ENCODE peak calls at places on chromosome 2, in ten cellular contexts. U is Peyer's patch, S is lower leg skin, J is coronary artery, N is OCI-LY7, E is HepG2, P is uterus, W is kidney epithelial cell, B is suprapubic skin, Z is thoracic aorta. F is an unnamed sample.

GRCh38 chr2:73028841-73029240 is 42.7 kb downstream of the SFXN5 start:
- DNase-seq in U (no peak), S (no peak), J (no peak), N (no peak), E (no peak), P (no peak), W (no peak), B (no peak), Z (peak; percentile 6), F (no peak)

GRCh38 chr2:9071032-9071431 is 67.5 kb upstream of the MBOAT2 start:
- DNase-seq in U (peak; percentile 56), S (no peak), J (no peak), N (no peak), E (peak; percentile 42), P (no peak), W (peak; percentile 97), B (no peak), Z (no peak), F (no peak)

GRCh38 chr2:208854717-208855116 is 448.1 kb downstream of the PTH2R start:
- DNase-seq in U (no peak), S (no peak), J (no peak), N (no peak), E (no peak), P (no peak), W (no peak), B (no peak), Z (no peak), F (no peak)

GRCh38 chr2:96864343-96865091 is 5.4 kb downstream of the SEMA4C start:
- DNase-seq in U (peak; percentile 42), S (no peak), J (no peak), N (no peak), E (no peak), P (no peak), W (no peak), B (no peak), Z (no peak), F (no peak)

GRCh38 chr2:239939736-239940483 is 85.2 kb downstream of the NDUFA10 start:
- DNase-seq in U (peak; percentile 24), S (peak; percentile 50), J (peak; percentile 41), N (no peak), E (no peak), P (no peak), W (no peak), B (peak; percentile 41), Z (no peak), F (no peak)

GRCh38 chr2:195563857-195564512 is 93.0 kb upstream of the SLC39A10 start:
- DNase-seq in U (no peak), S (no peak), J (no peak), N (no peak), E (no peak), P (no peak), W (no peak), B (no peak), Z (no peak), F (no peak)

GRCh38 chr2:25009954-25010353 is 31.9 kb upstream of the EFR3B start:
- DNase-seq in U (no peak), S (no peak), J (no peak), N (no peak), E (no peak), P (no peak), W (no peak), B (no peak), Z (no peak), F (no peak)

GRCh38 chr2:8575011-8575750 is 106.7 kb upstream of the ID2 start:
- DNase-seq in U (no peak), S (peak; percentile 85), J (peak; percentile 68), N (peak; percentile 84), E (peak; percentile 44), P (peak; percentile 14), W (no peak), B (peak; percentile 65), Z (no peak), F (no peak)

GRCh38 chr2:199366406-199366805 is 91.3 kb downstream of the SATB2 start:
- DNase-seq in U (no peak), S (no peak), J (no peak), N (no peak), E (peak; percentile 41), P (no peak), W (peak; percentile 7), B (no peak), Z (no peak), F (no peak)

GRCh38 chr2:38653715-38654494 is 12.0 kb upstream of the GALM start:
- DNase-seq in U (no peak), S (peak; percentile 28), J (no peak), N (no peak), E (peak; percentile 53), P (no peak), W (no peak), B (no peak), Z (no peak), F (no peak)

GRCh38 chr2:152055366-152056108 is 43.3 kb downstream of the CACNB4 start:
- DNase-seq in U (no peak), S (no peak), J (no peak), N (no peak), E (no peak), P (no peak), W (peak; percentile 50), B (no peak), Z (no peak), F (peak; percentile 72)

DNA sequence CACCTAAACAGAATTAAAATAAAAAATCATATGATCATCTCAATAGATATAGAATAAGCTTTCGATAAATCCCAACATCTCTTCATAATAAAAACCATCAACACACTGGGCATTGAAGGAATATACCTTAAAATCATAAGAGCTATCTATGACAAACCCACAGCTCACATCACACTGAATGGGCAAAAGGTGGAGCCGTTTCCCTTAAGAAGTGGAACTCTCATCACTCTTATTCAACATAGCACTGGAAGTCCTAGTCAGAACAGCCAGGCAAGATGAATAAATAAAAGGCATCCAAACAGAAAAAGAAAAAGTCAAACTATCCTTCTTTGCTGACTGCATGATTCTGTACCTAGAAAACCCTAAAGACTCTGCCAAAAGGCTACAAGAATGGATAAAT is 510.3 kb downstream of the ZNF804A start:
- DNase-seq in U (no peak), S (no peak), J (no peak), N (no peak), E (no peak), P (no peak), W (no peak), B (no peak), Z (no peak), F (no peak)
- TF ChIP-seq CTCF in U (no peak), S (no peak), J (no peak), N (no peak), E (no peak), P (no peak), W (no peak), B (no peak), Z (no peak), F (no peak)

DNA sequence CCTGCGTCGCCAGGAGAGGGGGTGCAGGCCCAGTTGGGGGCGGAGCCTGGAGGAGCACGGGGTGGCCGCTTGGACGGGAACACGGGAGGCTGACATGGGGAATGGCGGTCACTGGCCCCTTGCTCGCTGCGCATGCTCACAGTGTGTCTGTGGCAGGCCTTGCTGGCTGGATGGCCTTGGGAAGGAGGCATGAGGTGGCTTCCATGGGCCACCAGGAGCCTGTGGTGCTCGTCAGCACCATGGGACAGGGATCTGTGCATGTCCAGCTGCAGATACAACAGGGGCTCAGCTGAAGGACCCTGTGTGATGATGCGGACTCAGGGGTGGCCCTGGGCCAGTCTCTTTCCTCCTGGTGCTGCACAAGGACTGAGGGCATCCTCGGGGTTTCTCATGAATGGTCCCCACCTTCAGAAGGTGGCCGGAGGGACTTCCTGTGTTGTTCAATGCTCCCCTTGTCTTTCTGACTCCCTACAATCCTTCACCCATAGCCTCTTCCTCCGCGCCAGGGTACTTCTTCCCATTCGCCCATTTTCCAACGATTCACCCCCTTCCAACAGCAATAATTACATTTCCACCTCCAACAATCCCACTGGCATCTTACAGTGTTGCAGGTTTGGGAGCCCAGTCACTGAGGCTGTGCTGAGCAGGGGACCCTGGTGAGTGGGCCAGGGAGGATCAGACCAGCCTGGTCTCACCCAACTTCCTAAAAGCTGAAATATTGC is 3.4 kb upstream of the SP140L start:
- DNase-seq in U (no peak), S (peak; percentile 68), J (no peak), N (no peak), E (peak; percentile 64), P (no peak), W (no peak), B (no peak), Z (no peak), F (no peak)
- H3K4me3 ChIP-seq in U (no peak overlapping the region), S (no peak overlapping the region), J (no peak overlapping the region), N (no peak overlapping the region), E (peak overlapping the region; percentile 64), P (no peak overlapping the region), W (no peak overlapping the region), B (no peak overlapping the region), Z (no peak overlapping the region), F (no peak overlapping the region)

GRCh38 chr2:206230060-206230890 is 44.2 kb upstream of the ZDBF2 start:
- DNase-seq in U (no peak), S (no peak), J (no peak), N (no peak), E (no peak), P (no peak), W (no peak), B (no peak), Z (no peak), F (peak; percentile 65)
- TF ChIP-seq CTCF in U (no peak), S (no peak), J (no peak), N (no peak), E (no peak), P (no peak), W (no peak), B (no peak), Z (no peak), F (peak; percentile 43)

DNA sequence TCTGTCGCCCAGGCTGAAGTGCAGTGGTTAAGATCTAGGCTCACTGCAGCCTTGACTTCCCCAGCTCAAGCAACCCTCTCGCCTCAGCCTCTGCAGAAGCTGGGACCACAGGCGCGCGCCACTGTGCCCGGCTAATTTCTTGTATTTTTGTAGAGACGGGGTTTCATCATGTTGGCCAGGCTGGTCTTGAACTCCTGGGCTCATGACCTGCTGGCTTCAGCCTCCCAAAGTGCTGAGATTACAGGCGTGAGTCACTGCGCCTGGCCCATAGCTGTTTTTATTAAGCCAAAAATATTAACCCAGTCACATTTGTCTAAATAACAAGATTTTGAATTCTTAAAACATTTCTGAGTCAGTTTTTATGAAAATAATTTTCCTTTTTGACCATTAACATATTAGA is 6.3 kb upstream of the SFT2D3 start:
- DNase-seq in U (no peak), S (no peak), J (no peak), N (no peak), E (no peak), P (no peak), W (no peak), B (no peak), Z (no peak), F (no peak)
- H3K4me3 ChIP-seq in U (no peak overlapping the region), S (no peak overlapping the region), J (peak overlapping the region; percentile 66), N (no peak overlapping the region), E (no peak overlapping the region), P (no peak overlapping the region), W (no peak overlapping the region), B (peak overlapping the region; percentile 40), Z (peak overlapping the region; percentile 74), F (no peak overlapping the region)

GRCh38 chr2:113080134-113080533 is 12.4 kb downstream of the IL1F10 start:
- DNase-seq in U (no peak), S (peak; percentile 90), J (no peak), N (peak; percentile 26), E (peak; percentile 40), P (no peak), W (no peak), B (no peak), Z (no peak), F (no peak)
- TF ChIP-seq CTCF in U (peak; percentile 65), S (no peak), J (no peak), N (peak; percentile 85), E (peak; percentile 98), P (no peak), W (peak; percentile 85), B (peak; percentile 62), Z (no peak), F (peak; percentile 87)